ENCODE peak calls at places on chromosomes 2 and 18, in nine cellular contexts. D is GM23248; V is left ventricle myocardium inferior; P is lower lobe of right lung; U is aorta; A is A549; G is OCI-LY7; S is CD4-positive, alpha-beta memory T cell; K is ovary. B is an unnamed sample. For H3K4me1, the result is how much of the 10 kb centered on the place peaks cover.

GRCh38 chr2:168467729-168468128 is 11.7 kb downstream of the CERS6 start:
- DNase-seq in D (no peak), P (no peak), V (no peak), K (no peak), S (no peak), U (no peak), G (no peak), A (no peak), B (no peak)

GRCh38 chr2:203685081-203685621 is 21.3 kb upstream of the CD28 start:
- DNase-seq in V (no peak), U (peak), A (no peak), D (peak), K (no peak), G (no peak), S (no peak), P (no peak), B (peak)

GRCh38 chr2:88171966-88172365 is 1.8 kb downstream of the THNSL2 start:
- DNase-seq in U (no peak), D (no peak), V (no peak), P (no peak), G (no peak), A (no peak), K (no peak), S (no peak), B (no peak)

GRCh38 chr2:628651-629050 is 48.6 kb downstream of the TMEM18 start:
- DNase-seq in P (no peak), V (no peak), K (no peak), S (no peak), U (no peak), A (no peak), D (no peak), G (no peak), B (no peak)

GRCh38 chr2:9261231-9261883 is 54.7 kb downstream of the ASAP2 start:
- DNase-seq in V (no peak), U (peak), G (no peak), D (peak), P (no peak), S (no peak), K (peak), A (no peak), B (peak)

GRCh38 chr18:57698571-57699276 is 77.1 kb upstream of the NARS1 start:
- DNase-seq in U (no peak), S (no peak), V (no peak), P (no peak), D (peak), A (no peak), G (no peak), K (no peak), B (no peak)

GRCh38 chr2:120346667-120347358 is 877 bp downstream of the INHBB start:
- DNase-seq in V (no peak), A (no peak), G (no peak), U (no peak), D (peak), S (no peak), P (no peak), K (peak), B (no peak)

GRCh38 chr2:71700880-71701397 is 247.6 kb downstream of the DYSF start:
- DNase-seq in S (no peak), U (peak), K (no peak), D (peak), A (no peak), G (no peak), P (no peak), V (peak), B (peak)

GRCh38 chr18:31102020-31102684 is at the start of gene DSC2:
- DNase-seq in A (no peak), P (peak), D (no peak), S (no peak), U (peak), V (peak), K (peak), G (no peak), B (peak)

GRCh38 chr2:224645722-224646121 is 60.6 kb upstream of the CUL3 start:
- DNase-seq in D (no peak), A (no peak), K (no peak), G (no peak), S (no peak), P (no peak), U (no peak), V (no peak), B (no peak)

GRCh38 chr2:231168460-231169139 is 29.8 kb upstream of the ARMC9 start:
- DNase-seq in U (no peak), S (no peak), P (no peak), G (no peak), D (no peak), K (no peak), V (no peak), A (no peak), B (no peak)

GRCh38 chr2:37688771-37689468 is 17.5 kb upstream of the CDC42EP3 start:
- DNase-seq in A (no peak), S (no peak), P (no peak), K (peak), D (no peak), G (no peak), V (no peak), U (no peak), B (no peak)

GRCh38 chr2:238881353-238882082 is 33.6 kb downstream of the TWIST2 start:
- DNase-seq in D (no peak), V (no peak), G (no peak), K (no peak), S (peak), A (no peak), P (no peak), U (peak), B (no peak)

GRCh38 chr2:238878051-238878735 is 30.3 kb downstream of the TWIST2 start:
- DNase-seq in P (no peak), V (no peak), U (no peak), D (no peak), S (no peak), K (peak), A (no peak), G (no peak), B (no peak)

GRCh38 chr2:238882083-238882755 is 34.3 kb downstream of the TWIST2 start:
- DNase-seq in P (no peak), K (no peak), U (peak), S (no peak), G (no peak), A (no peak), V (no peak), D (peak), B (no peak)

GRCh38 chr2:238879020-238879419 is 31.1 kb downstream of the TWIST2 start:
- DNase-seq in D (no peak), U (no peak), V (no peak), P (no peak), G (no peak), S (no peak), K (no peak), A (no peak), B (no peak)

DNA sequence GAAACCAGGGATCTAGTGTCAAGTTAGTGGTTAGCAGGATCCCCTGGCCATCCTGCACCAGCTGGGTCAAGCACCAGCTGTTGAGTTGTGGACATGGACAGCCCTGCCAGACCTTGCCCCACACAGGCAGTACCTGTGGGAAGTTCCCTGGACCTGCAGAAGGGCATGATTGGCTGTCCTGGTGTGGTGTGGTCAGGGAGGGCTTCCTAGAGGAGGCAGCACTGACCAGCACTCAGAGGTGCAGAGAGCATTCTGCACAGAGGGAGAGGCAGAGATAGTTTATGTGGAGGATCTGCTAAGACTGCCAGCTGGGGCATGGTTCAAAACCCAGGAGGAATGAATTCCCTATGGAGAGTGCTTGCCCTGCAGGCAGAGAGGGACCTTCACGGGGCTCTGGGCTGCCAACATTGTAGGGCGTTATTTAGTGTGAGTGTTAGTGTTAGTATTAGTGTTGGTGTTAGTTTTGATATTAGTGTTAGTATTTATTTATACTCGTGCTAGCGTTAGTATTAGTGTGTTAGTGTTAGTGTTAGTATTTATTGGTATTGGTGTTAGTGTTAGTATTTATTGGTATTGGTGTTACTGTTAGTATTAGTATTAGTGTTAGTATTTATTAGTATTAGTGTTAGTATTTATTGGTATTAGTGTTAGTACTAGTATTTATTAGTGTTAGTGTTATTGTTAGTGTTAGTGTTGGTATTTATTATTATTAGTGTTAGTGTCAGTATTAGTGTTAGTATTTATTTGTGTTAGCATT is 31.9 kb downstream of the TWIST2 start:
- DNase-seq in A (no peak), G (no peak), K (no peak), S (no peak), U (no peak), D (no peak), P (no peak), V (no peak), B (no peak)
- H3K4me1 ChIP-seq in A (under half), G (under half), K (under half), S (under half), U (under half), D (half or more), P (under half), V (under half), B (under half)

DNA sequence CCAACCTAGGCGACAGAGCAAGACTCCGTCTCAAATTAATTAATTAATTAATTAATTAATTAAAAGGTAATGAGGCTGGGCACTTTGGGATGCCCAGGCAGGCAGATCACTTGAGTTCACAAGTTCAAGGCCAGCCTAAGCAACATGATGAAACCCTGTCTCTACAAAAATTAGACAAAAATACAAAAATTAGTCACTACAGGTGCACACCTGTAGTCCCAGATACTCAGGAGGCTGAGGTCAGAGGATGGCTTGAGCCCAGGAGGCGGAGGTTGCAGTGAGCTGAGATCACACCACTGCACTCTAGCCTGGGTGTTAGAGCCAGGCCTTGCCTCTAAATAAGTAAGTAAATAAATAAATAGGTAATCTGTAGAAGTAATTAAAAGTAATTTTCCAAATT is 6.8 kb downstream of the SF3B1 start:
- DNase-seq in V (no peak), P (no peak), G (no peak), D (no peak), K (no peak), A (no peak), S (no peak), U (no peak), B (no peak)
- H3K4me1 ChIP-seq in V (half or more), P (half or more), G (under half), D (under half), K (under half), A (under half), S (half or more), U (under half), B (under half)

DNA sequence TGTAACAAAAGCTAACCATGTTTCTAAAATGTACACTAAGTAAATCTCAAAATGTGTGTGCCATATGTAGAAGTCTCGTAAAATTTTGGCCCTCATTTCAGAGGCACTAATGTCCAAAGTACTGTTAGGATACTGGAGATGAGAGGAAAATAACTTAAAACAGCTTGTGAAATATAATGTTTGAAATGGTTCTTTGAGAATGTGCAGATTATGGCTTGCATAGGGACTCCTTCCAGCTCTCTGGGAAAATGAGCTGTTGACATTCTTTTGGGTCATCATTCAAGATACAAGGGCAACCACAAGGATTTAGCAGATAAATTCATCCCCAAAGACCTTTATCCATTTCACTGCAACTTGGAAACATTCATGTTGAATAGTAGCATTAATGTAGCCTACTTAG is 38.1 kb upstream of the OTX1 start:
- DNase-seq in G (no peak), V (no peak), P (no peak), D (no peak), S (no peak), K (no peak), U (no peak), A (no peak), B (no peak)
- H3K4me1 ChIP-seq in G (under half), V (under half), P (under half), D (under half), S (under half), K (under half), U (under half), A (under half), B (under half)

DNA sequence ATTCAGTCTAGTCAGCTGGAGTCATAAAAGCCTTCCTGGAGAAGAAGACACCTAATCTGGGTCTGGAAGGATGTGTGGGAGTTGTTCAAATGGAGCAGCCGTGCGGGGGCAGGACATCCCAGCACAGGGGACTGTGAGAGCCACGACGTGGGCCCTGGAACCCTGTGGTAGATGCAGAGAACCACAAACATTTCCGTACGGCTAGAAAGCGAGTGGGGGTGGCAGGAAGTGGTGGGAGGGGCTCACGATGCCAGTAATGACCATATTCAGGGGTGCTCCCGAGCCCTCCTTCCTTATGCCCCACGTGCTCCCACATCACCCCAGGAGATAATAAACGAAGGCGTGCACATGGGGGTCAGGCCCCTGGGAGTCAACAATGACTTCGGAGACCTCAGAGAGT is 21.0 kb upstream of the COL6A3 start:
- DNase-seq in P (no peak), A (no peak), G (no peak), S (peak), K (no peak), V (no peak), U (no peak), D (peak), B (peak)
- H3K4me1 ChIP-seq in P (under half), A (under half), G (under half), S (half or more), K (under half), V (under half), U (under half), D (half or more), B (under half)

GRCh38 chr2:43018179-43019024 is 208.0 kb downstream of the ZFP36L2 start:
- DNase-seq in A (no peak), K (peak), D (peak), U (peak), S (no peak), G (no peak), V (peak), P (peak), B (peak)
- H3K4me1 ChIP-seq in A (under half), K (under half), D (under half), U (under half), S (under half), G (under half), V (under half), P (under half), B (under half)

GRCh38 chr2:105872830-105873229 is 128.1 kb downstream of the NCK2 start:
- DNase-seq in A (no peak), D (no peak), K (no peak), P (no peak), G (no peak), S (no peak), U (no peak), V (no peak), B (no peak)

GRCh38 chr2:105870062-105870461 is 125.3 kb downstream of the NCK2 start:
- DNase-seq in S (no peak), G (no peak), U (no peak), K (no peak), D (no peak), P (no peak), V (no peak), A (no peak), B (no peak)

GRCh38 chr2:105869318-105869717 is 124.6 kb downstream of the NCK2 start:
- DNase-seq in D (no peak), A (no peak), V (no peak), U (no peak), G (no peak), S (no peak), K (no peak), P (no peak), B (no peak)

GRCh38 chr2:105872142-105872728 is 127.5 kb downstream of the NCK2 start:
- DNase-seq in V (no peak), G (no peak), U (no peak), A (no peak), D (no peak), S (peak), P (no peak), K (no peak), B (peak)

DNA sequence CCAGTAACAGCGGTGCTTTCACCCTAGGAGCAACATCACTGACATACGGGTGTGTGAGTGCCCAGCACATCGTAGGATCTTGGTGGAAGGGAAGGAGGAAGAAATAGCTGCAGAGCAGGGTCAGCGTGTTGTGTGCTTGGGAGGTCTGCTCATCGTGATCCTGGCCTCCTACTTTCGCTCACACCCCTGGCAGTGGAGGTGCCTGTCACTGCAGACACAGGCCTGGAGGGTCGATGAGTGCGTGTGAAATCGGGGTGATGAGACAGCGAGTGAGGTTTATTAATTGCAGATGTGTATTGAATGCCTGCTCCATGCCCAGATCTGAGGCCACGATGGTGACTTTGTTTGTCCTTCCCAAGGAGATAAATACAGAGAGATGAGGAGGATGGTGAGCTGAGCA is 126.1 kb downstream of the NCK2 start:
- DNase-seq in K (no peak), G (no peak), S (no peak), U (no peak), V (no peak), A (no peak), P (no peak), D (no peak), B (no peak)
- H3K4me1 ChIP-seq in K (under half), G (under half), S (half or more), U (under half), V (half or more), A (under half), P (under half), D (under half), B (under half)

GRCh38 chr2:114079366-114080004 is 189.6 kb downstream of the ACTR3 start:
- DNase-seq in P (no peak), V (no peak), S (no peak), A (no peak), D (no peak), U (no peak), K (no peak), G (no peak), B (no peak)

GRCh38 chr2:114082731-114083433 is 193.0 kb downstream of the ACTR3 start:
- DNase-seq in D (no peak), S (no peak), A (no peak), U (no peak), V (no peak), P (no peak), K (no peak), G (no peak), B (no peak)

GRCh38 chr2:114076961-114077360 is 187.1 kb downstream of the ACTR3 start:
- DNase-seq in P (no peak), S (no peak), A (no peak), V (no peak), D (no peak), U (no peak), G (no peak), K (no peak), B (no peak)
- H3K4me1 ChIP-seq in P (under half), S (under half), A (under half), V (under half), D (under half), U (under half), G (under half), K (under half), B (under half)

B was measured in right cardiac atrium.